ENCODE peak calls at places on chromosome 1, in five cellular contexts. One of them, this sample, is unnamed.

GRCh38 chr1:227459326-227459841 is 104.0 kb upstream of the ZNF678 start:
- DNase-seq in iris pigment epithelial cell: peak
- DNase-seq in left cardiac atrium: no peak
- DNase-seq in lower leg skin: no peak
- DNase-seq in CD4-positive, alpha-beta T cell: no peak
- DNase-seq in this sample: no peak

GRCh38 chr1:65395887-65396612 is 24.4 kb upstream of the LEPR start:
- DNase-seq in iris pigment epithelial cell: peak
- DNase-seq in left cardiac atrium: no peak
- DNase-seq in lower leg skin: no peak
- DNase-seq in CD4-positive, alpha-beta T cell: no peak
- DNase-seq in this sample: no peak

GRCh38 chr1:119966020-119966419 is 69.7 kb upstream of the ADAM30 start:
- DNase-seq in iris pigment epithelial cell: peak
- DNase-seq in left cardiac atrium: no peak
- DNase-seq in lower leg skin: no peak
- DNase-seq in CD4-positive, alpha-beta T cell: no peak
- DNase-seq in this sample: no peak

GRCh38 chr1:75502776-75503175 is 108.1 kb downstream of the SLC44A5 start:
- DNase-seq in iris pigment epithelial cell: peak
- DNase-seq in left cardiac atrium: no peak
- DNase-seq in lower leg skin: no peak
- DNase-seq in CD4-positive, alpha-beta T cell: no peak
- DNase-seq in this sample: no peak

GRCh38 chr1:53329183-53329544 is 1.3 kb upstream of the LRP8 start:
- DNase-seq in iris pigment epithelial cell: no peak
- DNase-seq in left cardiac atrium: peak
- DNase-seq in lower leg skin: no peak
- DNase-seq in CD4-positive, alpha-beta T cell: no peak
- DNase-seq in this sample: no peak

GRCh38 chr1:174911626-174912025 is 88.1 kb upstream of the CACYBP start:
- DNase-seq in iris pigment epithelial cell: no peak
- DNase-seq in left cardiac atrium: no peak
- DNase-seq in lower leg skin: no peak
- DNase-seq in CD4-positive, alpha-beta T cell: no peak
- DNase-seq in this sample: no peak

GRCh38 chr1:214019499-214019898 is 31.7 kb downstream of the PROX1 start:
- DNase-seq in iris pigment epithelial cell: no peak
- DNase-seq in left cardiac atrium: no peak
- DNase-seq in lower leg skin: no peak
- DNase-seq in CD4-positive, alpha-beta T cell: no peak
- DNase-seq in this sample: no peak

GRCh38 chr1:224784606-224785328 is 144.7 kb upstream of the DNAH14 start:
- DNase-seq in iris pigment epithelial cell: peak
- DNase-seq in left cardiac atrium: no peak
- DNase-seq in lower leg skin: no peak
- DNase-seq in CD4-positive, alpha-beta T cell: no peak
- DNase-seq in this sample: no peak

GRCh38 chr1:172751668-172752067 is 92.8 kb downstream of the FASLG start:
- DNase-seq in iris pigment epithelial cell: no peak
- DNase-seq in left cardiac atrium: no peak
- DNase-seq in lower leg skin: no peak
- DNase-seq in CD4-positive, alpha-beta T cell: no peak
- DNase-seq in this sample: no peak

GRCh38 chr1:240652554-240652953 is 40.6 kb upstream of the GREM2 start:
- DNase-seq in iris pigment epithelial cell: no peak
- DNase-seq in left cardiac atrium: no peak
- DNase-seq in lower leg skin: peak
- DNase-seq in CD4-positive, alpha-beta T cell: no peak
- DNase-seq in this sample: no peak

GRCh38 chr1:154837679-154838171 is 32.4 kb downstream of the KCNN3 start:
- DNase-seq in iris pigment epithelial cell: no peak
- DNase-seq in left cardiac atrium: peak
- DNase-seq in lower leg skin: no peak
- DNase-seq in CD4-positive, alpha-beta T cell: no peak
- DNase-seq in this sample: no peak

GRCh38 chr1:37793773-37794371 is at the start of gene MANEAL:
- DNase-seq in iris pigment epithelial cell: peak
- DNase-seq in left cardiac atrium: peak
- DNase-seq in lower leg skin: no peak
- DNase-seq in CD4-positive, alpha-beta T cell: no peak
- DNase-seq in this sample: no peak

GRCh38 chr1:174194451-174194850 is 35.1 kb downstream of the RABGAP1L start:
- DNase-seq in iris pigment epithelial cell: no peak
- DNase-seq in left cardiac atrium: no peak
- DNase-seq in lower leg skin: no peak
- DNase-seq in CD4-positive, alpha-beta T cell: no peak
- DNase-seq in this sample: no peak

GRCh38 chr1:227472772-227473171 is 90.6 kb upstream of the ZNF678 start:
- DNase-seq in iris pigment epithelial cell: no peak
- DNase-seq in left cardiac atrium: no peak
- DNase-seq in lower leg skin: no peak
- DNase-seq in CD4-positive, alpha-beta T cell: no peak
- DNase-seq in this sample: no peak

GRCh38 chr1:86205741-86206140 is 49.2 kb upstream of the COL24A1 start:
- DNase-seq in iris pigment epithelial cell: peak
- DNase-seq in left cardiac atrium: no peak
- DNase-seq in lower leg skin: no peak
- DNase-seq in CD4-positive, alpha-beta T cell: no peak
- DNase-seq in this sample: no peak

GRCh38 chr1:47701741-47702515 is 264.1 kb downstream of the FOXD2 start:
- DNase-seq in iris pigment epithelial cell: no peak
- DNase-seq in left cardiac atrium: no peak
- DNase-seq in lower leg skin: no peak
- DNase-seq in CD4-positive, alpha-beta T cell: no peak
- DNase-seq in this sample: no peak

GRCh38 chr1:80036690-80037432 is 1030.3 kb upstream of the ADGRL4 start:
- DNase-seq in iris pigment epithelial cell: no peak
- DNase-seq in left cardiac atrium: no peak
- DNase-seq in lower leg skin: no peak
- DNase-seq in CD4-positive, alpha-beta T cell: no peak
- DNase-seq in this sample: no peak

GRCh38 chr1:13826591-13826990 is 126.6 kb downstream of the PRDM2 start:
- DNase-seq in iris pigment epithelial cell: no peak
- DNase-seq in left cardiac atrium: no peak
- DNase-seq in lower leg skin: no peak
- DNase-seq in CD4-positive, alpha-beta T cell: no peak
- DNase-seq in this sample: no peak